ENCODE peak calls at places on chromosome 7, in seven cellular contexts. C, Y, N, D, P, H and V are unnamed samples.

GRCh38 chr7:156062286-156062685 is 250.0 kb upstream of the SHH start:
- DNase-seq in C (no peak), Y (no peak), N (no peak), D (no peak), P (no peak), H (no peak), V (no peak)

GRCh38 chr7:137820677-137821420 is 25.9 kb downstream of the DGKI start:
- DNase-seq in C (peak), Y (no peak), N (peak), D (peak), P (no peak), H (no peak), V (no peak)

GRCh38 chr7:112790651-112790973 is 419 bp upstream of the TMEM168 start:
- DNase-seq in C (no peak), Y (no peak), N (no peak), D (no peak), P (no peak), H (no peak), V (no peak)

GRCh38 chr7:76296743-76297740 is 5.4 kb upstream of the HSPB1 start:
- DNase-seq in C (peak), Y (no peak), N (peak), D (no peak), P (no peak), H (peak), V (no peak)

GRCh38 chr7:135349746-135350145 is 116.1 kb downstream of the STRA8 start:
- DNase-seq in C (no peak), Y (no peak), N (no peak), D (peak), P (no peak), H (no peak), V (no peak)

GRCh38 chr7:138590154-138590553 is 111.0 kb downstream of the SVOPL start:
- DNase-seq in C (no peak), Y (no peak), N (no peak), D (no peak), P (no peak), H (no peak), V (no peak)

GRCh38 chr7:11795231-11795630 is 36.8 kb downstream of the THSD7A start:
- DNase-seq in C (no peak), Y (no peak), N (no peak), D (no peak), P (no peak), H (no peak), V (no peak)

GRCh38 chr7:28102778-28103177 is 77.8 kb downstream of the JAZF1 start:
- DNase-seq in C (no peak), Y (no peak), N (no peak), D (no peak), P (no peak), H (no peak), V (no peak)

GRCh38 chr7:55427800-55428199 is 62.7 kb downstream of the LANCL2 start:
- DNase-seq in C (no peak), Y (no peak), N (no peak), D (no peak), P (no peak), H (no peak), V (no peak)

GRCh38 chr7:155002411-155003214 is at the start of gene PAXIP1:
- DNase-seq in C (peak), Y (peak), N (no peak), D (peak), P (no peak), H (peak), V (peak)

GRCh38 chr7:133419036-133419435 is 166.2 kb downstream of the EXOC4 start:
- DNase-seq in C (no peak), Y (no peak), N (no peak), D (no peak), P (no peak), H (no peak), V (no peak)

GRCh38 chr7:107643407-107643806 is 17.2 kb upstream of the SLC26A4 start:
- DNase-seq in C (no peak), Y (no peak), N (no peak), D (no peak), P (no peak), H (peak), V (no peak)

GRCh38 chr7:23593706-23594105 is 3.5 kb upstream of the CCDC126 start:
- DNase-seq in C (no peak), Y (peak), N (no peak), D (no peak), P (no peak), H (no peak), V (no peak)

GRCh38 chr7:90973146-90973545 is 291.1 kb upstream of the FZD1 start:
- DNase-seq in C (no peak), Y (no peak), N (no peak), D (no peak), P (no peak), H (no peak), V (no peak)

GRCh38 chr7:3301831-3302618 is 973 bp downstream of the SDK1 start:
- DNase-seq in C (no peak), Y (no peak), N (no peak), D (no peak), P (no peak), H (no peak), V (peak)

GRCh38 chr7:141312395-141312794 is 238.5 kb downstream of the TMEM178B start:
- DNase-seq in C (no peak), Y (no peak), N (no peak), D (no peak), P (no peak), H (no peak), V (no peak)

GRCh38 chr7:115471891-115472290 is 550.0 kb downstream of the MDFIC start:
- DNase-seq in C (no peak), Y (no peak), N (no peak), D (no peak), P (no peak), H (no peak), V (no peak)

GRCh38 chr7:14858866-14859265 is 43.7 kb downstream of the DGKB start:
- DNase-seq in C (no peak), Y (no peak), N (no peak), D (no peak), P (no peak), H (no peak), V (no peak)

GRCh38 chr7:39534599-39534998 is 31.6 kb upstream of the YAE1 start:
- DNase-seq in C (no peak), Y (no peak), N (no peak), D (no peak), P (no peak), H (no peak), V (no peak)